ENCODE peak calls at places on chromosomes 5 and 9, in six cellular contexts. M is GM12891, K is K562, A is HepG2, R is GM12878, L is H1. J is an unnamed sample.

GRCh38 chr9:114004221-114004716 is 73.8 kb downstream of the AMBP start:
- DNase-seq in M (no peak), K (no peak), A (no peak), R (no peak), L (peak), J (no peak)

GRCh38 chr9:995776-996175 is 19.3 kb downstream of the DMRT3 start:
- DNase-seq in M (no peak), K (no peak), A (no peak), R (no peak), L (no peak), J (no peak)

GRCh38 chr5:1834022-1834551 is 32.9 kb downstream of the NDUFS6 start:
- DNase-seq in M (no peak), K (no peak), A (no peak), R (no peak), L (no peak), J (no peak)

GRCh38 chr5:98927242-98927987 is 1.4 kb downstream of the CHD1 start:
- DNase-seq in M (no peak), K (peak), A (no peak), R (no peak), L (no peak), J (no peak)

GRCh38 chr9:120383611-120383998 is 196.4 kb downstream of the CDK5RAP2 start:
- DNase-seq in M (no peak), K (no peak), A (no peak), R (no peak), L (no peak), J (no peak)

GRCh38 chr9:114178756-114179450 is 23.6 kb downstream of the COL27A1 start:
- DNase-seq in M (no peak), K (no peak), A (no peak), R (no peak), L (no peak), J (no peak)

GRCh38 chr5:87302061-87302460 is 34.4 kb downstream of the RASA1 start:
- DNase-seq in M (no peak), K (no peak), A (no peak), R (no peak), L (no peak), J (no peak)

GRCh38 chr5:92835712-92836111 is 745.3 kb downstream of the NR2F1-AS1 start:
- DNase-seq in M (no peak), K (no peak), A (no peak), R (no peak), L (no peak), J (no peak)

GRCh38 chr5:158051036-158051435 is 192.1 kb upstream of the CLINT1 start:
- DNase-seq in M (no peak), K (no peak), A (no peak), R (no peak), L (no peak), J (no peak)

GRCh38 chr9:133378408-133378962 is 2.3 kb downstream of the STKLD1 start:
- DNase-seq in M (no peak), K (no peak), A (no peak), R (no peak), L (no peak), J (no peak)
- TF ChIP-seq POLR2AphosphoS5 in M (no peak), K (no peak), A (no peak), R (no peak), L (no peak), J (no peak)

DNA sequence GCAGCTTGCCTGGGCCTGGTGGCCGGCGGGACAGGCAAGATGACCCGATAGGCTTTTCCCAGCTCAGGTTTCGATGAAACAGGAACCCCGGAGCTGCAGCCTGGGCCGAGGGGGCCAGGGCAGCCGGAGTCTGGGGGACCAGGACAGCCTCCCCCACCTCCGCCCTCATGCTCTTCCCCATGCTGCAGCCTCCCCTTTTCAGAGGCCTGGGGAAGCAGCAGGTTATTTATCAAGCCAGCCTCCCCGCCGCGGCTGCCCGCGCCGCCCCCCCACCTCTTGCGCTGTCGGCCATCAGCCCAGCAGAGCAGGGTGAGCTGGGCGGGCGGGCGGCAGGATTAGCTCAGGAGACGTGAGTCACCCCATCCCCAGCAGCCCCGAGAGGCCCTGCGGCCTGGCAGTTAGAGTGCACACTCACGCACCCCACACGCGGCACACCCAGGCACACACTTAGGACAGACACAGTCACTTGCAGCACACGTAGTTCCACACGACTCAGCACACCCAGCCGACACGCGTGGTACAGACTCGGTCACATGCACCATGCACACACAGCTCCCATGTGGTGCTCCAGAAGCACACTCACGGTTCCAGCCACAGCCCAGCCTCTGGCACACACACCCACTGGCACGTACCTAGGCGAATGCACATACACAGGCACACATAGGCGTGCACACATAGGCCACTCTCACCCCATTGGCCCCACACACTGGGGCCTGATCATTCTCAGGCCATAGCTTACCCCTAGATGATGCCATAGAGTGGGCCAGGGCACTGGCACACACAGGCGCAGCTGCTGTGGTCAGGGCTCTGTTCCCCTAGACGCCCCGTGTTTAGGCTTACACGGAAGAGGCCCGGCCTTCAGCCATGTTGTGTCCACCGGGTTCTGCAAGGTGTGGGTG is 13.0 kb downstream of the CXXC5 start:
- DNase-seq in M (no peak), K (peak), A (no peak), R (no peak), L (no peak), J (no peak)
- TF ChIP-seq POLR2A in M (no peak), K (peak), A (no peak), R (no peak), L (no peak), J (peak)

DNA sequence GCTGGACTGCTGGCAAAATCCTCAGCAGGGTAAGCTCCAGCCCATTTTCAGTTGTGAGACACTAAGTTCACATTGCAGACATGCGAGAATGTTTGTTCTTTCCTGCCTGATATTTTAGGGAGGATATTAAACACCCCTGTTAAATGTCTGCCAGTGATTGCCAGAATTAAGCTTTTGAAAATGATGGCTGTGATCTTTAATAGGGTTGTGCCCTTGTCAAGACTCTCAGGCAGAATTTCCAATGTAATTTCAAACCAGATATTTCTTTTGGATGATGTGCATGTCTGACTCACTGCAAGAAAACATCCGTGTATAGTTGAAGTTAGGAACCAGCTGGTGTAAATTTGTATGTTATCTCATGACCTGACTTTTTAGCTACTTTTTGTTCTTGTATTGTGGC is 810.8 kb downstream of the TLE4 start:
- DNase-seq in M (no peak), K (no peak), A (no peak), R (no peak), L (no peak), J (no peak)
- TF ChIP-seq TAF1 in M (no peak), K (no peak), A (no peak), R (no peak), L (no peak), J (no peak)

GRCh38 chr5:88881566-88881965 is 1.4 kb downstream of the MEF2C start:
- DNase-seq in M (no peak), K (no peak), A (no peak), R (no peak), L (no peak), J (no peak)
- TF ChIP-seq POLR2AphosphoS5 in M (no peak), K (no peak), A (no peak), R (no peak), L (no peak), J (no peak)